ENCODE peak calls at places on chromosomes 1 and 21, in nine cellular contexts. V is MM.1S, H is tibial artery, Z is body of pancreas, R is right cardiac atrium, P is breast epithelium, E is left lung, W is fibroblast of lung, B is A549. O is an unnamed sample.

GRCh38 chr1:235821361-235821981 is 45.2 kb downstream of the LYST start:
- DNase-seq in V (no peak), H (no peak), Z (no peak), R (no peak), P (no peak), E (no peak), W (peak), B (no peak), O (no peak)

GRCh38 chr1:188642585-188643168 is 1813.9 kb downstream of the PLA2G4A start:
- DNase-seq in V (no peak), H (no peak), Z (no peak), R (no peak), P (no peak), E (peak), W (no peak), B (no peak), O (no peak)

GRCh38 chr1:116556289-116557006 is 14.4 kb downstream of the CD58 start:
- DNase-seq in V (peak), H (peak), Z (no peak), R (peak), P (peak), E (peak), W (peak), B (peak), O (peak)

GRCh38 chr21:34598931-34599400 is 15.9 kb downstream of the RCAN1 start:
- DNase-seq in V (no peak), H (no peak), Z (no peak), R (no peak), P (no peak), E (no peak), W (peak), B (no peak), O (no peak)

GRCh38 chr1:46302091-46303037 is 1.1 kb downstream of the LRRC41 start:
- DNase-seq in V (peak), H (peak), Z (peak), R (peak), P (peak), E (peak), W (peak), B (peak), O (peak)

GRCh38 chr1:207847116-207847515 is 63.8 kb downstream of the CD34 start:
- DNase-seq in V (no peak), H (peak), Z (no peak), R (no peak), P (no peak), E (no peak), W (no peak), B (no peak), O (no peak)

GRCh38 chr1:219681876-219682275 is 69.0 kb upstream of the ZC3H11B start:
- DNase-seq in V (peak), H (no peak), Z (no peak), R (no peak), P (no peak), E (no peak), W (no peak), B (no peak), O (no peak)

GRCh38 chr1:10717296-10718082 is 79.0 kb downstream of the CASZ1 start:
- DNase-seq in V (no peak), H (no peak), Z (no peak), R (peak), P (no peak), E (no peak), W (no peak), B (no peak), O (no peak)

GRCh38 chr1:87403047-87403820 is 74.6 kb downstream of the LMO4 start:
- DNase-seq in V (no peak), H (no peak), Z (no peak), R (no peak), P (no peak), E (no peak), W (peak), B (no peak), O (no peak)

GRCh38 chr1:29254346-29254745 is 18.0 kb downstream of the PTPRU start:
- DNase-seq in V (no peak), H (no peak), Z (no peak), R (no peak), P (no peak), E (no peak), W (no peak), B (no peak), O (no peak)

GRCh38 chr1:201916649-201917249 is 28.1 kb downstream of the SHISA4 start:
- DNase-seq in V (peak), H (peak), Z (peak), R (peak), P (peak), E (peak), W (peak), B (peak), O (peak)

GRCh38 chr1:194857413-194857812 is 1671.0 kb upstream of the B3GALT2 start:
- DNase-seq in V (no peak), H (no peak), Z (no peak), R (no peak), P (no peak), E (no peak), W (no peak), B (no peak), O (no peak)

GRCh38 chr1:22639286-22639685 is 2.9 kb downstream of the C1QA start:
- DNase-seq in V (no peak), H (no peak), Z (no peak), R (no peak), P (no peak), E (no peak), W (peak), B (peak), O (peak)

GRCh38 chr1:66397192-66397591 is 136.8 kb upstream of the SGIP1 start:
- DNase-seq in V (no peak), H (no peak), Z (no peak), R (no peak), P (no peak), E (no peak), W (no peak), B (no peak), O (no peak)

GRCh38 chr1:117664314-117664713 is 58.5 kb downstream of the TENT5C start:
- DNase-seq in V (peak), H (no peak), Z (no peak), R (no peak), P (no peak), E (no peak), W (no peak), B (no peak), O (no peak)
- H3K27ac ChIP-seq in V (peak), H (no peak), Z (no peak), R (no peak), P (no peak), E (no peak), W (no peak), B (no peak), O (peak)

DNA sequence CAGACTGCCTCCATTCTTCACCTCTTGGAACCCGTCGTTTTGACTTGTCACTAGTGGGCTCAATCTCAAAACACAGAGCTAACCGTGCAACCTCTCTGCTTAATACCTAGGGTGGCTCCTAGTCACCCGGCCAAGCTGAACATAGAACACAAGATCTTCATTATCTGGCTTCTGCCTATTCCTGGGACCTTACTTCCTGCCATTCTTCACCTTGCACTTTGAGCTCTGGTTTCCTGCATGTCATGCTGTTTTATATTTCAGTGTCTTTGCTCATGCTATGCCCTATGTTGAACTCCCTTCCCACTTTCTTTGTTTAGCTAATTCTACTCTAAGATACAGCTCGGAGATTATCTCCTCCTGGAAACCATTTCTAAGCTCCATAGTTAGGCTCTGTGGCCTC is 12.9 kb downstream of the GPSM2 start:
- DNase-seq in V (no peak), H (no peak), Z (no peak), R (no peak), P (no peak), E (no peak), W (no peak), B (no peak), O (no peak)
- H3K27ac ChIP-seq in V (no peak), H (no peak), Z (no peak), R (no peak), P (peak), E (no peak), W (no peak), B (no peak), O (peak)

DNA sequence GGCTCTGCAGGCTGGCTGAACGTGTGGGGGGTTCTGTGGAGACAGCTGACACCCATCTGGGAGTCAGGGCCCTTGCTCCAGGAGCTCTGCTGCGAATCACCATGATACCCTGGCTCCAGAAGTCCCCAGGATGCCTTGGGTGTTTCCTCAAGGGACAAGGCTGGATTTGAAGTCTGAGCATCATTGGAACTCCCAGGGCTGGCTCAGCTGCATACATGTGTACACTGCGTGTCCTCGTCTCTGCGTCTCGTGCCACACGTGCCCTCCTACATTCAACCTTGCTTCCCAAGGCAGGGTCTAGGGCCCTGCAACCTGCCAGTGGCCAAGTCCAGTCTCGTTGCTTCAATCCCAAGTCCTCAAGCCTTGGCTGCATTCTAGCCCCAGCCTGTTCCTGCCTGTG is 11.7 kb downstream of the CSF1 start:
- DNase-seq in V (no peak), H (no peak), Z (no peak), R (no peak), P (no peak), E (no peak), W (no peak), B (no peak), O (no peak)
- H3K27ac ChIP-seq in V (no peak), H (no peak), Z (no peak), R (no peak), P (no peak), E (no peak), W (no peak), B (no peak), O (no peak)

DNA sequence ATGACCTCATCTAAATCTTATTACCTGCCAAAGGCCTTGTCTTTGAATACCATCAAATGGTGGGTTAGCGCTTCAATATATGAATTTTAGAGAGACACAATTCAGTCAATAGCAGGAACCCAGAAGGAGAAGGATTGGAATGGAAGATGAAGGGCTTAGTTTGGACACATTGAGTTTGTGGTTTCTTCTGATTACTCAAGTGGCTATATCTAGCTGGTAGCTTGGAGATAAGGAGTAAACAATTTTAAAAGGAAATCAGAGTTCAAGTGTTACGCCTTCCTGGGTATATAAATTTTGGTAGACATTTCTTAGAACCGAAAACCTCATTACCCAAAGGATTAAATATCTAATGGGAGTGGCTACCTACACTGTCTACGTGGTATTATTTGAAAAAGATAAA is 80.2 kb downstream of the RGS2 start:
- DNase-seq in V (no peak), H (no peak), Z (no peak), R (no peak), P (no peak), E (no peak), W (no peak), B (no peak), O (no peak)
- H3K27ac ChIP-seq in V (no peak), H (no peak), Z (no peak), R (no peak), P (no peak), E (no peak), W (no peak), B (no peak), O (no peak)

GRCh38 chr21:45438391-45439145 is 33.6 kb downstream of the COL18A1 start:
- DNase-seq in V (no peak), H (no peak), Z (no peak), R (peak), P (no peak), E (no peak), W (no peak), B (no peak), O (no peak)

GRCh38 chr21:45433911-45434644 is 29.1 kb downstream of the COL18A1 start:
- DNase-seq in V (no peak), H (no peak), Z (no peak), R (peak), P (no peak), E (no peak), W (no peak), B (no peak), O (no peak)

GRCh38 chr21:45435405-45435981 is 30.5 kb downstream of the COL18A1 start:
- DNase-seq in V (no peak), H (no peak), Z (no peak), R (peak), P (no peak), E (no peak), W (no peak), B (no peak), O (no peak)

GRCh38 chr21:45434645-45435217 is 29.8 kb downstream of the COL18A1 start:
- DNase-seq in V (no peak), H (no peak), Z (no peak), R (peak), P (no peak), E (no peak), W (no peak), B (no peak), O (no peak)

DNA sequence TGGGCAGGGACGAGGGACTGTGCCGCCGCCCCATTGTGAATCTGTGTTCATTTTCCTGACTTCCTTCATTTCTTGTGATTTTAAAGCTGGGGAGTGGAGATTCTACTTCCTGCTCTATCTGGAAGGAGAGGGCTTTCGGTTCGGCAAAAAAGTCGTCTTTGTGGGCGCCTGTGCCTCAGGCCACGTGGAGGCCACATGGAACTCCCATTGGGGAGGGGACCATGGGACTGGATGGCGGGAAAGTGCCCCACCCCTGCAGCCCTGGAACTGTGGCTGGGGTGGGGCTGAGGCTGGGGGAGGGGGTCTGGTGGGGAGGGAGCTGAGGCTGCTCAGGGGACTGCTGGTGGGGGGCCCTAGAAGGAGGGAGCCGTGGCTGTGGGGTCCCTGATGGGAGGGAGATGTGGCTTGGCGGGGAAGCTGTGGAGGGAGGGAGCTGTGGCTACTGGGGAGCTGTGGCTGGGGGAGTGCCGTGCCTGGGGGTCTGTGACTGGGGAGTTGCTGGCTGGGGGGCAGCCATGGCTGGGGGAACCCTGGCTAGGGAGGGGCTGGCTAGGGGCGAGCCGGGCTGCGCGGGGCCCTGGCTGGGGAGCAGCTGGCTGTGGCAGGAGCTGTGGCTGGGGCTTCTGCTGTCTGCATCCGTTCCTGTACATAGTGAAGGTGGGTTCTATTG is 31.5 kb downstream of the COL18A1 start:
- DNase-seq in V (no peak), H (no peak), Z (no peak), R (peak), P (no peak), E (no peak), W (no peak), B (no peak), O (no peak)
- H3K27ac ChIP-seq in V (no peak), H (peak), Z (no peak), R (no peak), P (peak), E (no peak), W (no peak), B (no peak), O (no peak)